ENCODE peak calls at places on chromosomes 12 and 14, in six cellular contexts. S is IMR-90, O is A549, J is K562, Y is GM12878, R is HepG2. H is an unnamed sample.

GRCh38 chr12:13950502-13950901 is 30.9 kb downstream of the GRIN2B start:
- DNase-seq in S (no peak), O (peak), J (no peak), Y (no peak), R (peak), H (no peak)

GRCh38 chr12:91975891-91976290 is 169.8 kb downstream of the BTG1 start:
- DNase-seq in S (peak), O (no peak), J (no peak), Y (no peak), R (no peak), H (no peak)

GRCh38 chr12:102396276-102396675 is 84.1 kb downstream of the IGF1 start:
- DNase-seq in S (no peak), O (no peak), J (no peak), Y (no peak), R (no peak), H (no peak)

GRCh38 chr14:75982724-75983358 is 1.0 kb upstream of the TGFB3 start:
- DNase-seq in S (peak), O (peak), J (no peak), Y (no peak), R (no peak), H (peak)

GRCh38 chr14:103090481-103091020 is 4.0 kb upstream of the EXOC3L4 start:
- DNase-seq in S (no peak), O (no peak), J (no peak), Y (no peak), R (no peak), H (no peak)

GRCh38 chr14:36617824-36618223 is 35.4 kb upstream of the NKX2-8 start:
- DNase-seq in S (no peak), O (no peak), J (no peak), Y (no peak), R (no peak), H (no peak)

GRCh38 chr12:30796891-30797371 is 42.2 kb upstream of the CAPRIN2 start:
- DNase-seq in S (peak), O (peak), J (no peak), Y (no peak), R (no peak), H (peak)

GRCh38 chr14:103123128-103123633 is at the start of gene TNFAIP2:
- DNase-seq in S (no peak), O (peak), J (peak), Y (no peak), R (no peak), H (no peak)

GRCh38 chr14:103770902-103771301 is 55.3 kb downstream of the ZFYVE21 start:
- DNase-seq in S (no peak), O (no peak), J (no peak), Y (no peak), R (no peak), H (no peak)

GRCh38 chr14:21534576-21534975 is 8.4 kb upstream of the SALL2 start:
- DNase-seq in S (no peak), O (no peak), J (no peak), Y (no peak), R (no peak), H (no peak)

GRCh38 chr14:39469094-39469710 is 37.0 kb upstream of the FBXO33 start:
- DNase-seq in S (no peak), O (peak), J (peak), Y (no peak), R (peak), H (peak)

GRCh38 chr12:63164911-63165310 is 13.9 kb upstream of the AVPR1A start:
- DNase-seq in S (no peak), O (no peak), J (no peak), Y (no peak), R (no peak), H (no peak)

GRCh38 chr14:101069666-101070362 is 166.3 kb upstream of the RTL1 start:
- DNase-seq in S (no peak), O (no peak), J (no peak), Y (no peak), R (no peak), H (no peak)

GRCh38 chr12:58496411-58496810 is 423.9 kb downstream of the LRIG3 start:
- DNase-seq in S (peak), O (peak), J (no peak), Y (no peak), R (no peak), H (no peak)

GRCh38 chr12:27595231-27595642 is 71.2 kb downstream of the PPFIBP1 start:
- DNase-seq in S (peak), O (peak), J (no peak), Y (no peak), R (peak), H (no peak)

GRCh38 chr12:55817352-55818139 is at the start of the genes ORMDL2 and SARNP:
- DNase-seq in S (peak), O (peak), J (peak), Y (peak), R (peak), H (peak)

GRCh38 chr14:25120261-25120660 is 70.3 kb upstream of the STXBP6 start:
- DNase-seq in S (no peak), O (no peak), J (no peak), Y (no peak), R (no peak), H (no peak)

GRCh38 chr14:20857630-20858261 is 33.4 kb upstream of the RNASE3 start:
- DNase-seq in S (peak), O (peak), J (peak), Y (no peak), R (peak), H (peak)

GRCh38 chr12:92539966-92540791 is 162.6 kb upstream of the PLEKHG7 start:
- DNase-seq in S (no peak), O (no peak), J (no peak), Y (no peak), R (no peak), H (no peak)

GRCh38 chr14:32900602-32901001 is 38.1 kb upstream of the NPAS3 start:
- DNase-seq in S (no peak), O (no peak), J (no peak), Y (no peak), R (no peak), H (no peak)

GRCh38 chr14:103765526-103765925 is 49.9 kb downstream of the ZFYVE21 start:
- DNase-seq in S (no peak), O (no peak), J (no peak), Y (no peak), R (no peak), H (no peak)

DNA sequence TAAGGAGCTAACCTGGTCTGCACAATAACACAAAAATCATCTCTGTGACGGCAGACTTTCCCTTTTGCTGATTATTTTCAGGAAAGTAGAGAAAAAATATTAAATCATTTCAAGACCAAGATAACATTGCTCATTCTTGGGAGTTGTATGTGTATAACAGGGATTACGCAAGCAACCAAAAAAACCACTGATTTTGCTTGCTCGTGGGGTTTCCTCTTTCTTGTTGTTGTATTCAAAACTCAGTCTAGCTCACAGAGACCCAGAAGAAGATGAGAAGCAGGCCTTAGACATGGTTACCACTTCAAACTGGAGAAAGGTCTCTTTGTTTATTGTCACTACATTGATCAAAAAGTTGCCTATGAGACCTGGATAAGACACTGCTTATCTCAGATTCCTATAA is 2.2 kb upstream of the GLIPR1 start:
- DNase-seq in S (peak), O (no peak), J (no peak), Y (peak), R (no peak), H (no peak)
- TF ChIP-seq BHLHE40 in S (no peak), O (no peak), J (no peak), Y (no peak), R (no peak), H (no peak)

DNA sequence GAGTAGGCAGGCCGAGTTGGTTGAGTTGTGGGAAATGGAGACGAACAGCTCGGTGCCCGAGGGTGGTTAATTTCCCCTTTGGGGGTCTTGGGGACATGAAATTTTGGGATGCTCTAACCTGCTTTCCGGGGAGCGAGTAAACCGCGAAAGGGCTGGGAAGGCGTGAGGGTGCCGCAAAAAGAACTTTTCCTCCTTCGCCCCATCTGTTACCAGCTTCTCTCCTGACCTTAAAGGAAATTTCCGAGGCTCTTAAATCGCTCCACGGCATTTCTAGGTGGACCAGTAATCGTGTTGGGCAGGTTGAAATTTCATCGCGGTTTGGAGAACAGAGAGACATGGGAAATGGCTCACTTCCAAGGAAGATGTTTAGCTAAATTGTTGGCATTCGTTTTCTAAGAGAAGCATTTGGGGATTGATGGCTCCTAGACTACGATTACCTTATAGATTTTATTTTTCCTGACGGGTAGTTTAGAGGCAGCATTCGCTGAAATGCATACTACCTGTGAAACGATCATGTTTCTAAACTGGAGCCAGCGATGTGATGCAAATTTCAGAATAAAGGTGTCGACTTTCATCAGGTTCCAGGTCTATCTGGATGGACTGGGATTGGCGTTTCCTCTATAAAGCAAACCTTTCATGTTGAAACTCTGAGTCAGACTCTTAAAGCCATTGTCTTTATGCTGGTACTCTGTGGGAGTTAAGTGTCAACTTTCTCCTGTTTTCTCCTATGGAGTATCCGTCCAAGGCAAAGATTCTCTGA is 414.5 kb downstream of the PCNX1 start:
- DNase-seq in S (peak), O (peak), J (peak), Y (no peak), R (peak), H (peak)
- TF ChIP-seq BHLHE40 in S (no peak), O (no peak), J (no peak), Y (no peak), R (no peak), H (no peak)

GRCh38 chr12:2678416-2678815 is 116.4 kb upstream of the FKBP4 start:
- DNase-seq in S (no peak), O (no peak), J (no peak), Y (no peak), R (no peak), H (no peak)

GRCh38 chr12:2679068-2679815 is 115.5 kb upstream of the FKBP4 start:
- DNase-seq in S (no peak), O (no peak), J (no peak), Y (no peak), R (no peak), H (no peak)

GRCh38 chr12:2680676-2681039 is 114.1 kb upstream of the FKBP4 start:
- DNase-seq in S (no peak), O (no peak), J (no peak), Y (no peak), R (no peak), H (no peak)

GRCh38 chr12:2681426-2682205 is 113.2 kb upstream of the FKBP4 start:
- DNase-seq in S (no peak), O (no peak), J (no peak), Y (no peak), R (no peak), H (no peak)

GRCh38 chr12:2679816-2680675 is 114.7 kb upstream of the FKBP4 start:
- DNase-seq in S (no peak), O (no peak), J (no peak), Y (no peak), R (no peak), H (no peak)
- TF ChIP-seq BHLHE40 in S (no peak), O (no peak), J (no peak), Y (no peak), R (no peak), H (no peak)

GRCh38 chr12:33671676-33672075 is 232.1 kb upstream of the SYT10 start:
- DNase-seq in S (no peak), O (no peak), J (no peak), Y (no peak), R (no peak), H (no peak)

GRCh38 chr12:33672879-33673577 is 233.4 kb upstream of the SYT10 start:
- DNase-seq in S (no peak), O (no peak), J (no peak), Y (no peak), R (no peak), H (no peak)

GRCh38 chr12:33669349-33669748 is 229.7 kb upstream of the SYT10 start:
- DNase-seq in S (no peak), O (no peak), J (no peak), Y (no peak), R (no peak), H (no peak)

GRCh38 chr12:33670284-33670683 is 230.7 kb upstream of the SYT10 start:
- DNase-seq in S (no peak), O (no peak), J (no peak), Y (no peak), R (no peak), H (no peak)
- TF ChIP-seq BHLHE40 in S (no peak), O (no peak), J (no peak), Y (no peak), R (no peak), H (no peak)

DNA sequence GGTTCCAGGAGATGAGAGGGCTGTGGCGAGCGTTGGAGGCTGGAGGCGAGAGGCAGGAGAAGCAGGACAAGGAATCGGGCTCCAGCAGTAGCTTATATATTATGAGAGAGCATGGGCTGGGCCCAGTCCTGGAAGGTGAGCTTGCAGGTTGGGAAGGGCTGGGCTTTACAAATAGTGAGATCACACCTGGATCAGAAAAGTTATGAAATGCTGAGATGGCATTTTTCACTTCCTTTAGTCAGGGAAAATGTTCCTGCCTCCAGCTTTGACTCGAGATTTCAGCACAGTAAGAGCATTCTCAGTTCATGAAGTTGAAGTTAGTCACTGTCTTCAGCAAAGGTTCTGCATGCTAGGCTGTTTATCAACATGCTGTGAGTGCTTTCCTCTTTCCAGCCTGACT is at the start of gene KRT6C:
- DNase-seq in S (no peak), O (no peak), J (no peak), Y (no peak), R (no peak), H (no peak)
- TF ChIP-seq BHLHE40 in S (no peak), O (no peak), J (no peak), Y (no peak), R (no peak), H (no peak)

H was measured in HEK293T.